ENCODE peak calls at places on chromosomes 12 and 14, in six cellular contexts. X is cardiac muscle cell, D is fibroblast of the aortic adventitia, R is activated gamma-delta T cell, U is left colon, N is NAMALWA. O is an unnamed sample.

GRCh38 chr12:3088251-3088650 is 11.1 kb downstream of the TSPAN9 start:
- DNase-seq in X (no peak), D (no peak), R (no peak), U (no peak), N (no peak), O (no peak)

GRCh38 chr14:91796622-91797347 is 64.9 kb upstream of the CATSPERB start:
- DNase-seq in X (peak), D (peak), R (no peak), U (no peak), N (no peak), O (no peak)

GRCh38 chr12:19946549-19946948 is 421.8 kb upstream of the PDE3A start:
- DNase-seq in X (peak), D (peak), R (no peak), U (no peak), N (no peak), O (no peak)

GRCh38 chr14:92549853-92550244 is 36.3 kb downstream of the RIN3 start:
- DNase-seq in X (peak), D (peak), R (no peak), U (no peak), N (no peak), O (no peak)

GRCh38 chr12:59459966-59460365 is 135.9 kb upstream of the SLC16A7 start:
- DNase-seq in X (peak), D (peak), R (no peak), U (no peak), N (no peak), O (no peak)

GRCh38 chr12:104790296-104791125 is 167.6 kb downstream of the SLC41A2 start:
- DNase-seq in X (peak), D (no peak), R (no peak), U (peak), N (peak), O (peak)

GRCh38 chr14:37397941-37398215 is 197.2 kb downstream of the FOXA1 start:
- DNase-seq in X (no peak), D (no peak), R (no peak), U (no peak), N (no peak), O (no peak)

GRCh38 chr12:6827982-6828670 is at the start of gene P3H3:
- DNase-seq in X (peak), D (peak), R (no peak), U (no peak), N (no peak), O (no peak)

GRCh38 chr12:63822352-63822751 is 22.1 kb upstream of the SRGAP1 start:
- DNase-seq in X (peak), D (peak), R (no peak), U (no peak), N (no peak), O (no peak)

GRCh38 chr14:28515571-28515970 is 251.0 kb upstream of the FOXG1 start:
- DNase-seq in X (peak), D (peak), R (no peak), U (no peak), N (no peak), O (no peak)

GRCh38 chr12:68223067-68223747 is 2.4 kb downstream of the IL26 start:
- DNase-seq in X (peak), D (peak), R (no peak), U (peak), N (peak), O (peak)

GRCh38 chr12:47755655-47756562 is 2.8 kb downstream of the RAPGEF3 start:
- DNase-seq in X (no peak), D (no peak), R (no peak), U (peak), N (no peak), O (no peak)

GRCh38 chr12:95790912-95791849 is 617 bp upstream of the NTN4 start:
- DNase-seq in X (peak), D (peak), R (no peak), U (peak), N (no peak), O (no peak)

GRCh38 chr14:54001189-54001878 is 44.7 kb upstream of the BMP4 start:
- DNase-seq in X (peak), D (no peak), R (no peak), U (no peak), N (peak), O (no peak)

GRCh38 chr12:27922591-27923139 is 49.9 kb downstream of the PTHLH start:
- DNase-seq in X (peak), D (peak), R (no peak), U (no peak), N (no peak), O (no peak)

GRCh38 chr12:54759751-54760150 is 94.6 kb upstream of the MUCL1 start:
- DNase-seq in X (peak), D (peak), R (no peak), U (no peak), N (peak), O (no peak)

GRCh38 chr12:27685274-27685673 is 11.0 kb upstream of the REP15 start:
- DNase-seq in X (no peak), D (no peak), R (no peak), U (no peak), N (no peak), O (no peak)

GRCh38 chr14:30874120-30874998 is at the start of gene COCH:
- DNase-seq in X (no peak), D (no peak), R (no peak), U (peak), N (peak), O (peak)

GRCh38 chr14:77488558-77488957 is 10.1 kb downstream of the ISM2 start:
- DNase-seq in X (no peak), D (no peak), R (no peak), U (no peak), N (no peak), O (no peak)

GRCh38 chr14:67863223-67863622 is 43.6 kb downstream of the RAD51B start:
- DNase-seq in X (no peak), D (no peak), R (no peak), U (no peak), N (no peak), O (no peak)

GRCh38 chr12:16350682-16351081 is 3.2 kb downstream of the MGST1 start:
- DNase-seq in X (peak), D (peak), R (no peak), U (no peak), N (no peak), O (no peak)

GRCh38 chr12:3646561-3647241 is 106.2 kb downstream of the CRACR2A start:
- DNase-seq in X (peak), D (no peak), R (no peak), U (no peak), N (no peak), O (no peak)

GRCh38 chr12:104471336-104471735 is 14.6 kb downstream of the CHST11 start:
- DNase-seq in X (no peak), D (no peak), R (no peak), U (no peak), N (no peak), O (no peak)

O was measured in Right ventricle myocardium inferior.